ENCODE peak calls at places on chromosomes 13 and 19, in four cellular contexts. One of them, this sample, is unnamed.

GRCh38 chr19:1407662-1408299 is 395 bp downstream of the DAZAP1 start:
- DNase-seq in activated naive CD8-positive, alpha-beta T cell treated with anti-CD3 and anti-CD28 coated beads, Interleukin-2, amount 50 U/mL, for 24 hours: peak
- DNase-seq in GM12892: peak
- DNase-seq in mucosa of descending colon: peak
- DNase-seq in this sample: no peak

GRCh38 chr19:31518216-31518615 is 169.0 kb upstream of the TSHZ3 start:
- DNase-seq in activated naive CD8-positive, alpha-beta T cell treated with anti-CD3 and anti-CD28 coated beads, Interleukin-2, amount 50 U/mL, for 24 hours: no peak
- DNase-seq in GM12892: no peak
- DNase-seq in mucosa of descending colon: no peak
- DNase-seq in this sample: no peak

GRCh38 chr19:2982983-2983350 is 5.6 kb downstream of the TLE6 start:
- DNase-seq in activated naive CD8-positive, alpha-beta T cell treated with anti-CD3 and anti-CD28 coated beads, Interleukin-2, amount 50 U/mL, for 24 hours: no peak
- DNase-seq in GM12892: no peak
- DNase-seq in mucosa of descending colon: peak
- DNase-seq in this sample: no peak

GRCh38 chr19:13163609-13164364 is 13.6 kb downstream of the IER2 start:
- DNase-seq in activated naive CD8-positive, alpha-beta T cell treated with anti-CD3 and anti-CD28 coated beads, Interleukin-2, amount 50 U/mL, for 24 hours: peak
- DNase-seq in GM12892: no peak
- DNase-seq in mucosa of descending colon: peak
- DNase-seq in this sample: no peak

GRCh38 chr13:96130818-96131217 is 40.9 kb downstream of the HS6ST3 start:
- DNase-seq in activated naive CD8-positive, alpha-beta T cell treated with anti-CD3 and anti-CD28 coated beads, Interleukin-2, amount 50 U/mL, for 24 hours: no peak
- DNase-seq in GM12892: no peak
- DNase-seq in mucosa of descending colon: no peak
- DNase-seq in this sample: no peak

GRCh38 chr13:67299072-67299635 is 69.0 kb upstream of the PCDH9 start:
- DNase-seq in activated naive CD8-positive, alpha-beta T cell treated with anti-CD3 and anti-CD28 coated beads, Interleukin-2, amount 50 U/mL, for 24 hours: no peak
- DNase-seq in GM12892: no peak
- DNase-seq in mucosa of descending colon: no peak
- DNase-seq in this sample: no peak

GRCh38 chr13:40982772-40983171 is 36.3 kb downstream of the ELF1 start:
- DNase-seq in activated naive CD8-positive, alpha-beta T cell treated with anti-CD3 and anti-CD28 coated beads, Interleukin-2, amount 50 U/mL, for 24 hours: peak
- DNase-seq in GM12892: no peak
- DNase-seq in mucosa of descending colon: no peak
- DNase-seq in this sample: no peak

GRCh38 chr13:110874508-110874960 is 40.3 kb downstream of the ANKRD10 start:
- DNase-seq in activated naive CD8-positive, alpha-beta T cell treated with anti-CD3 and anti-CD28 coated beads, Interleukin-2, amount 50 U/mL, for 24 hours: peak
- DNase-seq in GM12892: peak
- DNase-seq in mucosa of descending colon: peak
- DNase-seq in this sample: peak

GRCh38 chr13:31267126-31267784 is 67.5 kb downstream of the B3GLCT start:
- DNase-seq in activated naive CD8-positive, alpha-beta T cell treated with anti-CD3 and anti-CD28 coated beads, Interleukin-2, amount 50 U/mL, for 24 hours: no peak
- DNase-seq in GM12892: no peak
- DNase-seq in mucosa of descending colon: no peak
- DNase-seq in this sample: no peak

GRCh38 chr13:50685491-50685890 is 158.0 kb downstream of the DLEU7 start:
- DNase-seq in activated naive CD8-positive, alpha-beta T cell treated with anti-CD3 and anti-CD28 coated beads, Interleukin-2, amount 50 U/mL, for 24 hours: no peak
- DNase-seq in GM12892: no peak
- DNase-seq in mucosa of descending colon: no peak
- DNase-seq in this sample: no peak

GRCh38 chr13:72403396-72404010 is 323.9 kb downstream of the MZT1 start:
- DNase-seq in activated naive CD8-positive, alpha-beta T cell treated with anti-CD3 and anti-CD28 coated beads, Interleukin-2, amount 50 U/mL, for 24 hours: no peak
- DNase-seq in GM12892: no peak
- DNase-seq in mucosa of descending colon: no peak
- DNase-seq in this sample: no peak

GRCh38 chr13:81017525-81018152 is 676.7 kb upstream of the SPRY2 start:
- DNase-seq in activated naive CD8-positive, alpha-beta T cell treated with anti-CD3 and anti-CD28 coated beads, Interleukin-2, amount 50 U/mL, for 24 hours: no peak
- DNase-seq in GM12892: no peak
- DNase-seq in mucosa of descending colon: no peak
- DNase-seq in this sample: peak

GRCh38 chr13:79307866-79308298 is 98.2 kb downstream of the RBM26 start:
- DNase-seq in activated naive CD8-positive, alpha-beta T cell treated with anti-CD3 and anti-CD28 coated beads, Interleukin-2, amount 50 U/mL, for 24 hours: peak
- DNase-seq in GM12892: no peak
- DNase-seq in mucosa of descending colon: no peak
- DNase-seq in this sample: no peak

GRCh38 chr13:54133721-54134120 is 1105.1 kb downstream of the OLFM4 start:
- DNase-seq in activated naive CD8-positive, alpha-beta T cell treated with anti-CD3 and anti-CD28 coated beads, Interleukin-2, amount 50 U/mL, for 24 hours: no peak
- DNase-seq in GM12892: no peak
- DNase-seq in mucosa of descending colon: no peak
- DNase-seq in this sample: no peak

GRCh38 chr13:45718992-45719391 is 16.9 kb downstream of the CBY2 start:
- DNase-seq in activated naive CD8-positive, alpha-beta T cell treated with anti-CD3 and anti-CD28 coated beads, Interleukin-2, amount 50 U/mL, for 24 hours: no peak
- DNase-seq in GM12892: no peak
- DNase-seq in mucosa of descending colon: no peak
- DNase-seq in this sample: no peak

GRCh38 chr13:20161275-20161950 is 561 bp upstream of the GJA3 start:
- DNase-seq in activated naive CD8-positive, alpha-beta T cell treated with anti-CD3 and anti-CD28 coated beads, Interleukin-2, amount 50 U/mL, for 24 hours: peak
- DNase-seq in GM12892: no peak
- DNase-seq in mucosa of descending colon: peak
- DNase-seq in this sample: no peak

GRCh38 chr13:108963846-108964600 is 334.6 kb downstream of the MYO16 start:
- DNase-seq in activated naive CD8-positive, alpha-beta T cell treated with anti-CD3 and anti-CD28 coated beads, Interleukin-2, amount 50 U/mL, for 24 hours: no peak
- DNase-seq in GM12892: no peak
- DNase-seq in mucosa of descending colon: no peak
- DNase-seq in this sample: no peak